ENCODE peak calls at places on chromosomes 3 and 15, in seven cellular contexts. M is anterior cingulate cortex, J is left ventricle myocardium superior, Y is activated gamma-delta T cell treated with Interleukin-2 at 50 U/mL for 16 hours, Z is foreskin melanocyte, O is lower lobe of right lung, U is amniotic epithelial cell. I is an unnamed sample.

GRCh38 chr3:128701342-128702212 is 24.4 kb upstream of the RAB7A start:
- DNase-seq in M (no peak), J (no peak), Y (no peak), Z (no peak), O (no peak), U (no peak), I (no peak)

GRCh38 chr15:51121118-51121517 is 26.4 kb upstream of the TNFAIP8L3 start:
- DNase-seq in M (no peak), J (no peak), Y (no peak), Z (no peak), O (no peak), U (peak), I (no peak)

GRCh38 chr3:38265604-38266307 is at the start of gene SLC22A13:
- DNase-seq in M (no peak), J (no peak), Y (no peak), Z (no peak), O (no peak), U (no peak), I (no peak)

GRCh38 chr15:101135532-101136166 is 116.2 kb downstream of the CHSY1 start:
- DNase-seq in M (no peak), J (no peak), Y (no peak), Z (no peak), O (peak), U (no peak), I (no peak)

GRCh38 chr15:45641374-45641778 is 6.5 kb downstream of the SQOR start:
- DNase-seq in M (no peak), J (no peak), Y (no peak), Z (no peak), O (no peak), U (peak), I (no peak)

GRCh38 chr3:43503067-43503728 is 118.6 kb downstream of the ANO10 start:
- DNase-seq in M (no peak), J (no peak), Y (no peak), Z (peak), O (no peak), U (peak), I (no peak)

GRCh38 chr3:73070675-73071575 is 9.5 kb downstream of the EBLN2 start:
- DNase-seq in M (no peak), J (no peak), Y (no peak), Z (no peak), O (no peak), U (peak), I (no peak)

GRCh38 chr3:50442940-50443579 is 60.4 kb downstream of the CACNA2D2 start:
- DNase-seq in M (peak), J (no peak), Y (no peak), Z (no peak), O (peak), U (no peak), I (no peak)

GRCh38 chr15:101451192-101451799 is 38.2 kb downstream of the PCSK6 start:
- DNase-seq in M (no peak), J (peak), Y (no peak), Z (no peak), O (no peak), U (peak), I (no peak)

GRCh38 chr3:126167550-126167949 is 12.8 kb downstream of the ALDH1L1 start:
- DNase-seq in M (no peak), J (no peak), Y (no peak), Z (no peak), O (no peak), U (no peak), I (no peak)

GRCh38 chr3:106078635-106079034 is 209.8 kb upstream of the CBLB start:
- DNase-seq in M (no peak), J (no peak), Y (no peak), Z (no peak), O (no peak), U (no peak), I (no peak)

GRCh38 chr15:74793135-74794028 is 11.5 kb downstream of the CSK start:
- DNase-seq in M (no peak), J (peak), Y (peak), Z (peak), O (no peak), U (no peak), I (peak)

GRCh38 chr3:197456271-197457091 is 99.3 kb downstream of the BDH1 start:
- DNase-seq in M (no peak), J (peak), Y (peak), Z (peak), O (peak), U (peak), I (peak)

GRCh38 chr15:91866971-91867372 is 13.5 kb downstream of the SLCO3A1 start:
- DNase-seq in M (peak), J (peak), Y (no peak), Z (no peak), O (peak), U (no peak), I (no peak)

GRCh38 chr3:123406598-123406997 is 42.3 kb downstream of the ADCY5 start:
- DNase-seq in M (peak), J (peak), Y (no peak), Z (no peak), O (peak), U (no peak), I (no peak)

GRCh38 chr3:110569073-110569472 is 502.5 kb upstream of the NECTIN3 start:
- DNase-seq in M (no peak), J (no peak), Y (no peak), Z (no peak), O (no peak), U (no peak), I (no peak)

GRCh38 chr15:39850436-39850835 is 67.8 kb upstream of the FSIP1 start:
- DNase-seq in M (no peak), J (no peak), Y (no peak), Z (no peak), O (no peak), U (no peak), I (no peak)

GRCh38 chr3:124780356-124780755 is 50.1 kb downstream of the UMPS start:
- DNase-seq in M (no peak), J (peak), Y (no peak), Z (peak), O (no peak), U (peak), I (no peak)

GRCh38 chr3:170614214-170614966 is 28.5 kb upstream of the SLC7A14 start:
- DNase-seq in M (no peak), J (peak), Y (no peak), Z (no peak), O (no peak), U (peak), I (no peak)

GRCh38 chr3:178436773-178437172 is 99.5 kb upstream of the KCNMB2 start:
- DNase-seq in M (no peak), J (no peak), Y (no peak), Z (peak), O (no peak), U (peak), I (no peak)

GRCh38 chr3:123094492-123094891 is 27.7 kb downstream of the PDIA5 start:
- DNase-seq in M (no peak), J (no peak), Y (no peak), Z (no peak), O (no peak), U (no peak), I (no peak)

GRCh38 chr3:141876891-141877561 is 583 bp downstream of the ATP1B3 start:
- DNase-seq in M (peak), J (peak), Y (peak), Z (no peak), O (peak), U (peak), I (peak)

GRCh38 chr15:23642413-23643044 is 5.1 kb downstream of the MAGEL2 start:
- DNase-seq in M (no peak), J (peak), Y (no peak), Z (peak), O (peak), U (peak), I (no peak)

GRCh38 chr15:58793862-58794261 is 22.8 kb downstream of the MINDY2 start:
- DNase-seq in M (no peak), J (no peak), Y (no peak), Z (no peak), O (peak), U (peak), I (no peak)

GRCh38 chr3:24713516-24713915 is 218.9 kb upstream of the THRB start:
- DNase-seq in M (no peak), J (no peak), Y (no peak), Z (no peak), O (no peak), U (no peak), I (no peak)

GRCh38 chr15:39578851-39579486 is 1.9 kb upstream of the THBS1 start:
- DNase-seq in M (no peak), J (no peak), Y (no peak), Z (no peak), O (no peak), U (no peak), I (no peak)

GRCh38 chr15:78035319-78035718 is 42.2 kb downstream of the TBC1D2B start:
- DNase-seq in M (no peak), J (peak), Y (no peak), Z (no peak), O (no peak), U (peak), I (no peak)

GRCh38 chr3:142027713-142028112 is 121.6 kb downstream of the TFDP2 start:
- DNase-seq in M (no peak), J (no peak), Y (no peak), Z (peak), O (no peak), U (peak), I (no peak)

GRCh38 chr3:45244356-45244755 is 18.3 kb upstream of the TMEM158 start:
- DNase-seq in M (no peak), J (no peak), Y (no peak), Z (no peak), O (no peak), U (no peak), I (no peak)

GRCh38 chr3:148042663-148043445 is 633.7 kb downstream of the ZIC1 start:
- DNase-seq in M (no peak), J (no peak), Y (no peak), Z (peak), O (no peak), U (no peak), I (no peak)

GRCh38 chr15:67105065-67105951 is 39.9 kb downstream of the SMAD3 start:
- DNase-seq in M (no peak), J (no peak), Y (no peak), Z (peak), O (no peak), U (peak), I (no peak)

GRCh38 chr3:55622116-55622515 is 135.0 kb upstream of the WNT5A start:
- DNase-seq in M (no peak), J (no peak), Y (no peak), Z (no peak), O (no peak), U (peak), I (no peak)

GRCh38 chr15:43930556-43930955 is 103.8 kb downstream of the WDR76 start:
- DNase-seq in M (no peak), J (peak), Y (no peak), Z (no peak), O (no peak), U (no peak), I (no peak)

GRCh38 chr3:161273589-161274218 is 52.6 kb downstream of the NMD3 start:
- DNase-seq in M (no peak), J (no peak), Y (peak), Z (no peak), O (no peak), U (peak), I (peak)

GRCh38 chr3:56314842-56315241 is 153.4 kb downstream of the ERC2 start:
- DNase-seq in M (no peak), J (no peak), Y (no peak), Z (no peak), O (no peak), U (peak), I (no peak)

I was measured in effector CD4-positive, alpha-beta T cell.